ENCODE peak calls at places on chromosomes 7 and 10, in five cellular contexts. D is activated effector memory CD4-positive, alpha-beta T cell treated with Interleukin-2 at 50 U/mL for 16 hours; Z is head of caudate nucleus; X is posterior cingulate gyrus; S is tibial artery. M is an unnamed sample.

GRCh38 chr10:24951201-24952145 is 933 bp downstream of the PRTFDC1 start:
- DNase-seq in D (no peak), Z (peak), X (no peak), S (no peak), M (no peak)

GRCh38 chr10:44723654-44724053 is 187.5 kb upstream of the TMEM72 start:
- DNase-seq in D (no peak), Z (no peak), X (no peak), S (peak), M (no peak)

GRCh38 chr10:27664464-27664863 is 81.2 kb downstream of the MKX start:
- DNase-seq in D (no peak), Z (no peak), X (no peak), S (no peak), M (no peak)

GRCh38 chr10:89981891-89982290 is 280.5 kb downstream of the KIF20B start:
- DNase-seq in D (no peak), Z (no peak), X (no peak), S (no peak), M (no peak)

GRCh38 chr7:16063691-16064090 is 357.6 kb downstream of the CRPPA start:
- DNase-seq in D (no peak), Z (no peak), X (no peak), S (no peak), M (no peak)

GRCh38 chr7:148838905-148839304 is 45.2 kb downstream of the EZH2 start:
- DNase-seq in D (no peak), Z (no peak), X (no peak), S (no peak), M (no peak)

GRCh38 chr10:117441812-117442443 is 66.7 kb upstream of the PDZD8 start:
- DNase-seq in D (no peak), Z (no peak), X (no peak), S (peak), M (peak)

GRCh38 chr10:132859084-132859855 is 73.3 kb upstream of the NKX6-2 start:
- DNase-seq in D (no peak), Z (no peak), X (peak), S (peak), M (no peak)

GRCh38 chr7:136870799-136871487 is 2.5 kb downstream of the CHRM2 start:
- DNase-seq in D (no peak), Z (no peak), X (peak), S (no peak), M (no peak)

GRCh38 chr10:120209124-120209523 is 247.9 kb upstream of the PLPP4 start:
- DNase-seq in D (no peak), Z (no peak), X (no peak), S (no peak), M (no peak)

GRCh38 chr7:36475011-36475342 is 85.3 kb downstream of the ANLN start:
- DNase-seq in D (no peak), Z (no peak), X (no peak), S (no peak), M (no peak)

GRCh38 chr7:354597-355470 is 64.9 kb downstream of the FOXL3 start:
- DNase-seq in D (no peak), Z (no peak), X (no peak), S (no peak), M (no peak)

GRCh38 chr10:114560144-114560543 is 97.9 kb downstream of the ABLIM1 start:
- DNase-seq in D (no peak), Z (no peak), X (no peak), S (no peak), M (no peak)

GRCh38 chr10:494149-494542 is 195.3 kb downstream of the DIP2C start:
- DNase-seq in D (no peak), Z (no peak), X (peak), S (no peak), M (no peak)

GRCh38 chr7:10888861-10889260 is 84.8 kb upstream of the PHF14 start:
- DNase-seq in D (no peak), Z (no peak), X (no peak), S (no peak), M (no peak)

GRCh38 chr7:87316846-87317545 is 28.5 kb upstream of the CROT start:
- DNase-seq in D (no peak), Z (no peak), X (no peak), S (no peak), M (no peak)

GRCh38 chr7:117564627-117565026 is 84.8 kb downstream of the CFTR start:
- DNase-seq in D (no peak), Z (no peak), X (no peak), S (no peak), M (no peak)

GRCh38 chr10:47333532-47333931 is 11.3 kb downstream of the GDF2 start:
- DNase-seq in D (no peak), Z (no peak), X (no peak), S (no peak), M (no peak)

GRCh38 chr10:77910524-77911145 is 15.9 kb downstream of the DLG5 start:
- DNase-seq in D (no peak), Z (no peak), X (no peak), S (no peak), M (no peak)

GRCh38 chr7:2088801-2089200 is 143.9 kb downstream of the MAD1L1 start:
- DNase-seq in D (no peak), Z (no peak), X (no peak), S (no peak), M (no peak)

GRCh38 chr7:94266278-94266677 is 128.4 kb upstream of the COL1A2 start:
- DNase-seq in D (no peak), Z (no peak), X (no peak), S (peak), M (no peak)

GRCh38 chr7:1197997-1198632 is 34.6 kb upstream of the UNCX start:
- DNase-seq in D (no peak), Z (no peak), X (no peak), S (no peak), M (no peak)

GRCh38 chr7:83270407-83270806 is 107.7 kb upstream of the PCLO start:
- DNase-seq in D (no peak), Z (no peak), X (no peak), S (no peak), M (no peak)

GRCh38 chr10:137606-138005 is 2.4 kb downstream of the ZMYND11 start:
- DNase-seq in D (no peak), Z (no peak), X (no peak), S (no peak), M (peak)